ENCODE peak calls at places on chromosomes 3 and 15, in four cellular contexts. One of them, this sample, is unnamed.

GRCh38 chr15:83871808-83872559 is 218.1 kb downstream of the ADAMTSL3 start:
- DNase-seq in H1: no peak
- DNase-seq in mesendoderm: peak; percentile 18
- DNase-seq in H9: no peak
- DNase-seq in this sample: no peak

GRCh38 chr15:80423215-80423614 is 19.0 kb downstream of the ARNT2 start:
- DNase-seq in mesendoderm: no peak
- DNase-seq in H1: no peak
- DNase-seq in H9: no peak
- DNase-seq in this sample: no peak

GRCh38 chr3:63413523-63413922 is 135.4 kb downstream of the SYNPR start:
- DNase-seq in H1: no peak
- DNase-seq in H9: no peak
- DNase-seq in mesendoderm: no peak
- DNase-seq in this sample: no peak

GRCh38 chr3:8627949-8628348 is 16.6 kb downstream of the SSUH2 start:
- DNase-seq in H9: no peak
- DNase-seq in mesendoderm: no peak
- DNase-seq in H1: no peak
- DNase-seq in this sample: no peak

GRCh38 chr15:59950603-59951388 is 53.3 kb upstream of the FOXB1 start:
- DNase-seq in H9: no peak
- DNase-seq in mesendoderm: no peak
- DNase-seq in H1: no peak
- DNase-seq in this sample: no peak

GRCh38 chr15:31265871-31266711 is 60.5 kb upstream of the KLF13 start:
- DNase-seq in H9: peak; percentile 31
- DNase-seq in H1: peak; percentile 42
- DNase-seq in mesendoderm: no peak
- DNase-seq in this sample: no peak

GRCh38 chr3:125039041-125039896 is 16.5 kb downstream of the HEG1 start:
- DNase-seq in H1: no peak
- DNase-seq in H9: no peak
- DNase-seq in mesendoderm: peak; percentile 84
- DNase-seq in this sample: peak; percentile 79

GRCh38 chr3:56154297-56154696 is 314.0 kb downstream of the ERC2 start:
- DNase-seq in H9: no peak
- DNase-seq in mesendoderm: no peak
- DNase-seq in H1: no peak
- DNase-seq in this sample: no peak

GRCh38 chr3:159711560-159712333 is 276.9 kb upstream of the IL12A start:
- DNase-seq in mesendoderm: peak; percentile 56
- DNase-seq in H9: no peak
- DNase-seq in H1: no peak
- DNase-seq in this sample: peak; percentile 14

GRCh38 chr3:29186982-29187718 is 93.7 kb upstream of the RBMS3 start:
- DNase-seq in H1: no peak
- DNase-seq in mesendoderm: peak; percentile 27
- DNase-seq in H9: no peak
- DNase-seq in this sample: no peak

GRCh38 chr3:174949523-174949922 is 90.4 kb downstream of the NAALADL2 start:
- DNase-seq in H9: no peak
- DNase-seq in H1: no peak
- DNase-seq in mesendoderm: no peak
- DNase-seq in this sample: no peak

GRCh38 chr15:26460165-26460564 is 312.7 kb downstream of the GABRB3 start:
- DNase-seq in mesendoderm: no peak
- DNase-seq in H9: no peak
- DNase-seq in H1: no peak
- DNase-seq in this sample: no peak

GRCh38 chr15:36899696-36900095 is 200.7 kb downstream of the MEIS2 start:
- DNase-seq in H9: no peak
- DNase-seq in H1: no peak
- DNase-seq in mesendoderm: no peak
- DNase-seq in this sample: no peak

GRCh38 chr3:30292192-30292893 is 314.1 kb upstream of the TGFBR2 start:
- DNase-seq in H1: no peak
- DNase-seq in H9: no peak
- DNase-seq in mesendoderm: no peak
- DNase-seq in this sample: no peak

GRCh38 chr3:168121175-168121853 is 25.6 kb upstream of the GOLIM4 start:
- DNase-seq in mesendoderm: no peak
- DNase-seq in H9: no peak
- DNase-seq in H1: no peak
- DNase-seq in this sample: no peak

GRCh38 chr15:64842099-64842940 is 605 bp downstream of the PLEKHO2 start:
- DNase-seq in H1: no peak
- DNase-seq in H9: no peak
- DNase-seq in mesendoderm: peak; percentile 51
- DNase-seq in this sample: no peak

GRCh38 chr3:52227766-52228165 is 2.3 kb upstream of the TLR9 start:
- DNase-seq in mesendoderm: no peak
- DNase-seq in H9: peak; percentile 24
- DNase-seq in H1: no peak
- DNase-seq in this sample: no peak

GRCh38 chr15:26295331-26295730 is 432.2 kb upstream of the ATP10A start:
- DNase-seq in mesendoderm: no peak
- DNase-seq in H1: no peak
- DNase-seq in H9: no peak
- DNase-seq in this sample: no peak

GRCh38 chr3:33067484-33067883 is 29.5 kb downstream of the GLB1 start:
- DNase-seq in mesendoderm: peak; percentile 23
- DNase-seq in H9: no peak
- DNase-seq in H1: no peak
- DNase-seq in this sample: no peak

GRCh38 chr3:126442099-126442848 is 33.4 kb downstream of the ZXDC start:
- DNase-seq in H1: no peak
- DNase-seq in H9: no peak
- DNase-seq in mesendoderm: no peak
- DNase-seq in this sample: no peak

GRCh38 chr3:49199900-49200281 is 28.5 kb downstream of the KLHDC8B start:
- DNase-seq in H9: no peak
- DNase-seq in mesendoderm: no peak
- DNase-seq in H1: no peak
- DNase-seq in this sample: no peak

GRCh38 chr3:172749201-172749965 is 1.1 kb upstream of the ECT2 start:
- DNase-seq in H1: no peak
- DNase-seq in mesendoderm: peak; percentile 30
- DNase-seq in H9: no peak
- DNase-seq in this sample: no peak

GRCh38 chr3:24483873-24484272 is 10.8 kb downstream of the THRB start:
- DNase-seq in H1: no peak
- DNase-seq in H9: no peak
- DNase-seq in mesendoderm: no peak
- DNase-seq in this sample: no peak

GRCh38 chr3:43378066-43378935 is 92.0 kb downstream of the SNRK start:
- DNase-seq in mesendoderm: peak; percentile 71
- DNase-seq in H9: peak; percentile 67
- DNase-seq in H1: no peak
- DNase-seq in this sample: no peak

GRCh38 chr3:179760944-179761343 is 108.1 kb downstream of the USP13 start:
- DNase-seq in H1: peak; percentile 7
- DNase-seq in mesendoderm: peak; percentile 34
- DNase-seq in H9: no peak
- DNase-seq in this sample: no peak

GRCh38 chr3:61903931-61904657 is 342.7 kb downstream of the PTPRG start:
- DNase-seq in H9: no peak
- DNase-seq in H1: no peak
- DNase-seq in mesendoderm: no peak
- DNase-seq in this sample: no peak

GRCh38 chr3:140942221-140943104 is 827 bp downstream of the SLC25A36 start:
- DNase-seq in H1: peak; percentile 78
- DNase-seq in H9: peak; percentile 75
- DNase-seq in mesendoderm: peak; percentile 91
- DNase-seq in this sample: peak; percentile 76

GRCh38 chr15:78937132-78937739 is 7.6 kb downstream of the CTSH start:
- DNase-seq in H9: no peak
- DNase-seq in H1: no peak
- DNase-seq in mesendoderm: no peak
- DNase-seq in this sample: no peak

GRCh38 chr15:47027322-47027946 is 689.9 kb upstream of the SEMA6D start:
- DNase-seq in mesendoderm: peak; percentile 56
- DNase-seq in H1: peak; percentile 47
- DNase-seq in H9: peak; percentile 32
- DNase-seq in this sample: no peak

GRCh38 chr15:84654689-84655453 is 788 bp upstream of the WDR73 start:
- DNase-seq in H9: peak; percentile 87
- DNase-seq in mesendoderm: peak; percentile 90
- DNase-seq in H1: peak; percentile 80
- DNase-seq in this sample: peak; percentile 58

GRCh38 chr3:194872669-194872977 is 186.9 kb downstream of the FAM43A start:
- DNase-seq in H1: no peak
- DNase-seq in H9: peak; percentile 47
- DNase-seq in mesendoderm: peak; percentile 52
- DNase-seq in this sample: no peak

GRCh38 chr3:23174426-23175039 is 28.6 kb upstream of the UBE2E2 start:
- DNase-seq in H1: no peak
- DNase-seq in mesendoderm: peak; percentile 69
- DNase-seq in H9: peak; percentile 48
- DNase-seq in this sample: no peak

GRCh38 chr3:44359146-44359751 is 20.7 kb downstream of the TCAIM start:
- DNase-seq in H9: peak; percentile 43
- DNase-seq in H1: no peak
- DNase-seq in mesendoderm: peak; percentile 88
- DNase-seq in this sample: peak; percentile 85

GRCh38 chr3:63046580-63046979 is 171.4 kb upstream of the CADPS start:
- DNase-seq in H9: no peak
- DNase-seq in mesendoderm: no peak
- DNase-seq in H1: no peak
- DNase-seq in this sample: no peak

GRCh38 chr3:150333482-150333881 is 74.6 kb upstream of the TSC22D2 start:
- DNase-seq in mesendoderm: peak; percentile 86
- DNase-seq in H9: no peak
- DNase-seq in H1: no peak
- DNase-seq in this sample: no peak

GRCh38 chr3:65230251-65231140 is 542.7 kb upstream of the ADAMTS9 start:
- DNase-seq in mesendoderm: no peak
- DNase-seq in H1: no peak
- DNase-seq in H9: no peak
- DNase-seq in this sample: no peak

GRCh38 chr3:169241928-169242751 is 421.4 kb downstream of the MECOM start:
- DNase-seq in H1: peak; percentile 56
- DNase-seq in mesendoderm: peak; percentile 70
- DNase-seq in H9: peak; percentile 61
- DNase-seq in this sample: peak; percentile 31
- H2BK15ac ChIP-seq in H1: no peak overlapping the region
- H2BK15ac ChIP-seq in mesendoderm: no peak overlapping the region
- H2BK15ac ChIP-seq in H9: no peak overlapping the region
- H2BK15ac ChIP-seq in this sample: peak overlapping the region; percentile 23

DNA sequence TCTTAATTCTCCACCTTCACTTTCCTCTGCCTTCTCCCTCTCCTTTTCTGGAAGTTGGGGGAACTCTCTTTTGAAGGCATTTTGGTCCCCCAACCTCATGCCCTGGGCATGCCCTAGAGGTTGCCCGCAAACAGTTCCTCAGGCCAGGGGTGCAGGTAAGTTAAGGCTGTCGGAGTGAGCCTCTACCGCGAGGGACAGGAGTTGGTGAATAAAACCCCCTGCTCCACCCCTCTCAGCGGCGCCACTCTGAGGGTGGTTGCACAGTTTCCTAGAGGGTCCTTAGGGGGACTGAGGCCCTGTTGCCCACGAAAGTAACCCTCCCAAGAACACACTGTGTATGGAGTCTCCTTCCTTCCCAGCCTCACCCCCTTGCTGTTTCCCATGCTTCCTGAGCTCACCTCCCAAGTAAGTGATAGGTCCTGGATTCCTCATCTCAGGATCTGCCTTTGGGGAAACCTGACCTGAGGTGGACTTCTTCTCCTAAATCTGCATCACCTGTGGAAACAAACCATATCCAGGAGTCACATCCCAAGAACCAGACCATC is 23.1 kb upstream of the THSD4 start:
- DNase-seq in H1: peak; percentile 30
- DNase-seq in H9: no peak
- DNase-seq in mesendoderm: no peak
- DNase-seq in this sample: no peak
- H2BK15ac ChIP-seq in H1: no peak overlapping the region
- H2BK15ac ChIP-seq in H9: no peak overlapping the region
- H2BK15ac ChIP-seq in mesendoderm: no peak overlapping the region
- H2BK15ac ChIP-seq in this sample: no peak overlapping the region

GRCh38 chr15:100849021-100849831 is 30.4 kb upstream of the ALDH1A3 start:
- DNase-seq in H1: peak; percentile 40
- DNase-seq in mesendoderm: no peak
- DNase-seq in H9: no peak
- DNase-seq in this sample: no peak
- H2BK15ac ChIP-seq in H1: no peak overlapping the region
- H2BK15ac ChIP-seq in mesendoderm: no peak overlapping the region
- H2BK15ac ChIP-seq in H9: no peak overlapping the region
- H2BK15ac ChIP-seq in this sample: no peak overlapping the region

DNA sequence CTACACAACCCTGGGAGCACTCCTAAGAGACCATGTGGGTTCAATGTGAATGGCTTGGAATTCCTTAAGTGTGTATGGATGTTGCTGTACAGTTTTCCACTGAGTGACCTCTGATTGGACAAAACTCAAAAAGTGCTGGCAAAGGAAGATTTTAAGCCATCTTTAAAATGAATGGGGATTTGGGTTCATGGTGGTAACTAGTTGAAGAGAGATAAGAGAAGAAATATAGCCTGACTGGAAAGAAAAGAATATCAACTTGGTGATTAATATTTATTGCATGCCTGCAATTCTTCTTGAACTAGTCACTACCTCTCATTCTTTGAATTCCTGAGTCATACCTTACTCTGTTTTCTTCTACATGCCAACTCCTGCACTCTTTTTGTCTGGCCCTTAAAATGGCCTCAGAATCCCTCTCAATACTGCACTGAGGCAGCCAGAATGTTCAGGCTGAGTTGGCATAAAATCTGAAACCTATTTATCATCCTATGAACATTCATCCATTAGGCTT is 124.7 kb downstream of the RPL22L1 start:
- DNase-seq in mesendoderm: peak; percentile 50
- DNase-seq in H1: no peak
- DNase-seq in H9: no peak
- DNase-seq in this sample: no peak
- H2BK15ac ChIP-seq in mesendoderm: no peak overlapping the region
- H2BK15ac ChIP-seq in H1: no peak overlapping the region
- H2BK15ac ChIP-seq in H9: no peak overlapping the region
- H2BK15ac ChIP-seq in this sample: no peak overlapping the region

GRCh38 chr15:90000175-90000923 is 775 bp upstream of the ZNF710 start:
- DNase-seq in H9: no peak
- DNase-seq in mesendoderm: peak; percentile 59
- DNase-seq in H1: peak; percentile 73
- DNase-seq in this sample: peak; percentile 41
- H2BK15ac ChIP-seq in H9: no peak overlapping the region
- H2BK15ac ChIP-seq in mesendoderm: no peak overlapping the region
- H2BK15ac ChIP-seq in H1: no peak overlapping the region
- H2BK15ac ChIP-seq in this sample: peak overlapping the region; percentile 55

GRCh38 chr15:63186065-63186464 is 3.3 kb upstream of the RAB8B start:
- DNase-seq in H1: no peak
- DNase-seq in H9: no peak
- DNase-seq in mesendoderm: no peak
- DNase-seq in this sample: no peak
- H2BK15ac ChIP-seq in H1: no peak overlapping the region
- H2BK15ac ChIP-seq in H9: no peak overlapping the region
- H2BK15ac ChIP-seq in mesendoderm: no peak overlapping the region
- H2BK15ac ChIP-seq in this sample: no peak overlapping the region

This sample was measured in neuronal stem cell.